ENCODE peak calls at places on chromosomes 13 and 19, in seven cellular contexts. One of them, this sample, is unnamed. For H3K4me1, the result is how much of the 10 kb centered on the place peaks cover.

GRCh38 chr13:100298116-100298681 is 209.3 kb downstream of the PCCA start:
- DNase-seq in CD8-positive, alpha-beta memory T cell: no peak
- DNase-seq in left ventricle myocardium inferior: no peak
- DNase-seq in esophagus squamous epithelium: no peak
- DNase-seq in body of pancreas: no peak
- DNase-seq in IMR-90: no peak
- DNase-seq in tibial artery: no peak
- DNase-seq in this sample: no peak

GRCh38 chr13:26075498-26075897 is 23.7 kb upstream of the SHISA2 start:
- DNase-seq in body of pancreas: no peak
- DNase-seq in CD8-positive, alpha-beta memory T cell: no peak
- DNase-seq in IMR-90: no peak
- DNase-seq in left ventricle myocardium inferior: no peak
- DNase-seq in tibial artery: no peak
- DNase-seq in esophagus squamous epithelium: no peak
- DNase-seq in this sample: no peak

GRCh38 chr13:24267283-24267682 is 42.1 kb upstream of the C1QTNF9 start:
- DNase-seq in body of pancreas: no peak
- DNase-seq in left ventricle myocardium inferior: no peak
- DNase-seq in IMR-90: no peak
- DNase-seq in CD8-positive, alpha-beta memory T cell: peak
- DNase-seq in tibial artery: no peak
- DNase-seq in esophagus squamous epithelium: no peak
- DNase-seq in this sample: no peak

GRCh38 chr13:27541386-27541785 is 78.9 kb downstream of the LNX2 start:
- DNase-seq in left ventricle myocardium inferior: no peak
- DNase-seq in body of pancreas: no peak
- DNase-seq in CD8-positive, alpha-beta memory T cell: no peak
- DNase-seq in tibial artery: no peak
- DNase-seq in IMR-90: peak
- DNase-seq in esophagus squamous epithelium: no peak
- DNase-seq in this sample: no peak

GRCh38 chr19:30318936-30319335 is 53.2 kb upstream of the ZNF536 start:
- DNase-seq in left ventricle myocardium inferior: no peak
- DNase-seq in CD8-positive, alpha-beta memory T cell: no peak
- DNase-seq in esophagus squamous epithelium: no peak
- DNase-seq in body of pancreas: no peak
- DNase-seq in IMR-90: no peak
- DNase-seq in tibial artery: no peak
- DNase-seq in this sample: no peak

GRCh38 chr13:48600374-48601364 is 53.1 kb upstream of the CYSLTR2 start:
- DNase-seq in CD8-positive, alpha-beta memory T cell: no peak
- DNase-seq in tibial artery: no peak
- DNase-seq in IMR-90: peak
- DNase-seq in body of pancreas: peak
- DNase-seq in left ventricle myocardium inferior: no peak
- DNase-seq in esophagus squamous epithelium: no peak
- DNase-seq in this sample: no peak

GRCh38 chr13:48161530-48162179 is 66.8 kb upstream of the MED4 start:
- DNase-seq in left ventricle myocardium inferior: peak
- DNase-seq in IMR-90: no peak
- DNase-seq in body of pancreas: no peak
- DNase-seq in CD8-positive, alpha-beta memory T cell: no peak
- DNase-seq in esophagus squamous epithelium: no peak
- DNase-seq in tibial artery: peak
- DNase-seq in this sample: peak

GRCh38 chr13:99572921-99573320 is 71.6 kb downstream of the TM9SF2 start:
- DNase-seq in body of pancreas: no peak
- DNase-seq in IMR-90: no peak
- DNase-seq in esophagus squamous epithelium: no peak
- DNase-seq in left ventricle myocardium inferior: no peak
- DNase-seq in tibial artery: no peak
- DNase-seq in CD8-positive, alpha-beta memory T cell: no peak
- DNase-seq in this sample: no peak

GRCh38 chr19:39173502-39173991 is 23.2 kb upstream of the NCCRP1 start:
- DNase-seq in tibial artery: no peak
- DNase-seq in body of pancreas: no peak
- DNase-seq in left ventricle myocardium inferior: no peak
- DNase-seq in IMR-90: no peak
- DNase-seq in CD8-positive, alpha-beta memory T cell: no peak
- DNase-seq in esophagus squamous epithelium: no peak
- DNase-seq in this sample: no peak

GRCh38 chr19:36771275-36772231 is 1.1 kb downstream of the ZNF850 start:
- DNase-seq in CD8-positive, alpha-beta memory T cell: no peak
- DNase-seq in body of pancreas: peak
- DNase-seq in tibial artery: peak
- DNase-seq in esophagus squamous epithelium: no peak
- DNase-seq in left ventricle myocardium inferior: peak
- DNase-seq in IMR-90: peak
- DNase-seq in this sample: peak

GRCh38 chr13:46146898-46147297 is 35.1 kb downstream of the LCP1 start:
- DNase-seq in esophagus squamous epithelium: no peak
- DNase-seq in IMR-90: no peak
- DNase-seq in CD8-positive, alpha-beta memory T cell: no peak
- DNase-seq in body of pancreas: no peak
- DNase-seq in left ventricle myocardium inferior: no peak
- DNase-seq in tibial artery: no peak
- DNase-seq in this sample: peak

GRCh38 chr19:34560229-34560628 is 78.7 kb downstream of the WTIP start:
- DNase-seq in CD8-positive, alpha-beta memory T cell: no peak
- DNase-seq in body of pancreas: no peak
- DNase-seq in IMR-90: no peak
- DNase-seq in esophagus squamous epithelium: no peak
- DNase-seq in tibial artery: no peak
- DNase-seq in left ventricle myocardium inferior: no peak
- DNase-seq in this sample: no peak

GRCh38 chr13:24274452-24274971 is 34.9 kb upstream of the C1QTNF9 start:
- DNase-seq in esophagus squamous epithelium: no peak
- DNase-seq in left ventricle myocardium inferior: peak
- DNase-seq in tibial artery: no peak
- DNase-seq in IMR-90: peak
- DNase-seq in body of pancreas: no peak
- DNase-seq in CD8-positive, alpha-beta memory T cell: peak
- DNase-seq in this sample: peak

GRCh38 chr13:106521101-106521799 is 14.2 kb downstream of the EFNB2 start:
- DNase-seq in CD8-positive, alpha-beta memory T cell: no peak
- DNase-seq in IMR-90: no peak
- DNase-seq in tibial artery: no peak
- DNase-seq in esophagus squamous epithelium: no peak
- DNase-seq in left ventricle myocardium inferior: no peak
- DNase-seq in body of pancreas: no peak
- DNase-seq in this sample: no peak
- H3K4me3 ChIP-seq in CD8-positive, alpha-beta memory T cell: no peak
- H3K4me3 ChIP-seq in IMR-90: no peak
- H3K4me3 ChIP-seq in tibial artery: no peak
- H3K4me3 ChIP-seq in esophagus squamous epithelium: no peak
- H3K4me3 ChIP-seq in left ventricle myocardium inferior: no peak
- H3K4me3 ChIP-seq in body of pancreas: no peak
- H3K4me3 ChIP-seq in this sample: no peak

GRCh38 chr13:41006296-41006695 is 12.8 kb downstream of the ELF1 start:
- DNase-seq in body of pancreas: no peak
- DNase-seq in tibial artery: no peak
- DNase-seq in esophagus squamous epithelium: no peak
- DNase-seq in CD8-positive, alpha-beta memory T cell: no peak
- DNase-seq in left ventricle myocardium inferior: no peak
- DNase-seq in IMR-90: no peak
- DNase-seq in this sample: no peak
- H3K4me1 ChIP-seq in body of pancreas: half or more
- H3K4me1 ChIP-seq in tibial artery: under half
- H3K4me1 ChIP-seq in esophagus squamous epithelium: under half
- H3K4me1 ChIP-seq in CD8-positive, alpha-beta memory T cell: half or more
- H3K4me1 ChIP-seq in left ventricle myocardium inferior: half or more
- H3K4me1 ChIP-seq in IMR-90: under half
- H3K4me1 ChIP-seq in this sample: under half

GRCh38 chr19:10112895-10113591 is 1.6 kb downstream of the P2RY11 start:
- DNase-seq in IMR-90: no peak
- DNase-seq in CD8-positive, alpha-beta memory T cell: peak
- DNase-seq in tibial artery: no peak
- DNase-seq in left ventricle myocardium inferior: no peak
- DNase-seq in body of pancreas: peak
- DNase-seq in esophagus squamous epithelium: no peak
- DNase-seq in this sample: peak
- H3K27ac ChIP-seq in IMR-90: no peak
- H3K27ac ChIP-seq in CD8-positive, alpha-beta memory T cell: peak
- H3K27ac ChIP-seq in tibial artery: no peak
- H3K27ac ChIP-seq in left ventricle myocardium inferior: peak
- H3K27ac ChIP-seq in body of pancreas: no peak
- H3K27ac ChIP-seq in esophagus squamous epithelium: no peak
- H3K27ac ChIP-seq in this sample: no peak

DNA sequence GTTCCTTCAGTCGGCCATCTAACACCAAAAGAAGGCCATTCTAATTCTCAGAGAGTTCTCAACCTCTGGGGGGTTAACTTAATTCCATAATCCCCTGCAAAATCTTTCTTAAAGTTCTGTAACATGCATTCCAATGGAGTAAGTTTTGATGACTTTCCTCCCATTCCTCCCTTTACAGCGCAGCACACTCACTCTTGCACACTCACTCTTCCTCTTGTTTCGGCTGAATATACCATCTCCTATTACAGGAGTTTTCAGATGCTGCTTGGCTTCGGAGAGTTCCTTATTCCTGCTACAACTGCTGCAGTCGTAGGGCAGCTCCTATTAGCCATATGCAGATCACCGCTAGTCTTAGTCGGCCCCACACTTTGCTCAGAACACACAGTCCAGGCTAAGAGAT is 53.6 kb downstream of the OR10H4 start:
- DNase-seq in tibial artery: no peak
- DNase-seq in CD8-positive, alpha-beta memory T cell: no peak
- DNase-seq in body of pancreas: no peak
- DNase-seq in IMR-90: peak
- DNase-seq in left ventricle myocardium inferior: no peak
- DNase-seq in esophagus squamous epithelium: no peak
- DNase-seq in this sample: no peak
- H3K4me3 ChIP-seq in tibial artery: peak
- H3K4me3 ChIP-seq in CD8-positive, alpha-beta memory T cell: peak
- H3K4me3 ChIP-seq in body of pancreas: no peak
- H3K4me3 ChIP-seq in IMR-90: peak
- H3K4me3 ChIP-seq in left ventricle myocardium inferior: peak
- H3K4me3 ChIP-seq in esophagus squamous epithelium: peak
- H3K4me3 ChIP-seq in this sample: no peak

GRCh38 chr19:19434483-19435045 is 29.1 kb downstream of the GATAD2A start:
- DNase-seq in tibial artery: peak
- DNase-seq in esophagus squamous epithelium: no peak
- DNase-seq in body of pancreas: peak
- DNase-seq in CD8-positive, alpha-beta memory T cell: no peak
- DNase-seq in IMR-90: peak
- DNase-seq in left ventricle myocardium inferior: peak
- DNase-seq in this sample: peak
- H3K4me1 ChIP-seq in tibial artery: under half
- H3K4me1 ChIP-seq in esophagus squamous epithelium: under half
- H3K4me1 ChIP-seq in body of pancreas: under half
- H3K4me1 ChIP-seq in CD8-positive, alpha-beta memory T cell: under half
- H3K4me1 ChIP-seq in IMR-90: under half
- H3K4me1 ChIP-seq in left ventricle myocardium inferior: half or more
- H3K4me1 ChIP-seq in this sample: under half

GRCh38 chr19:10285393-10285792 is 1.4 kb upstream of the ICAM4 start:
- DNase-seq in esophagus squamous epithelium: no peak
- DNase-seq in left ventricle myocardium inferior: no peak
- DNase-seq in tibial artery: no peak
- DNase-seq in IMR-90: no peak
- DNase-seq in CD8-positive, alpha-beta memory T cell: no peak
- DNase-seq in body of pancreas: no peak
- DNase-seq in this sample: no peak

GRCh38 chr19:10289167-10289835 is 451 bp upstream of the ICAM5 start:
- DNase-seq in tibial artery: no peak
- DNase-seq in body of pancreas: no peak
- DNase-seq in left ventricle myocardium inferior: no peak
- DNase-seq in esophagus squamous epithelium: no peak
- DNase-seq in CD8-positive, alpha-beta memory T cell: peak
- DNase-seq in IMR-90: peak
- DNase-seq in this sample: no peak

GRCh38 chr19:10288662-10289166 is 1.0 kb upstream of the ICAM5 start:
- DNase-seq in tibial artery: no peak
- DNase-seq in IMR-90: peak
- DNase-seq in esophagus squamous epithelium: no peak
- DNase-seq in body of pancreas: no peak
- DNase-seq in CD8-positive, alpha-beta memory T cell: no peak
- DNase-seq in left ventricle myocardium inferior: no peak
- DNase-seq in this sample: no peak

GRCh38 chr19:10284641-10285278 is 2.0 kb upstream of the ICAM4 start:
- DNase-seq in CD8-positive, alpha-beta memory T cell: no peak
- DNase-seq in IMR-90: no peak
- DNase-seq in tibial artery: no peak
- DNase-seq in body of pancreas: no peak
- DNase-seq in esophagus squamous epithelium: no peak
- DNase-seq in left ventricle myocardium inferior: no peak
- DNase-seq in this sample: no peak

GRCh38 chr19:10286803-10287737 is at the start of gene ICAM4:
- DNase-seq in esophagus squamous epithelium: no peak
- DNase-seq in tibial artery: peak
- DNase-seq in body of pancreas: no peak
- DNase-seq in CD8-positive, alpha-beta memory T cell: no peak
- DNase-seq in left ventricle myocardium inferior: peak
- DNase-seq in IMR-90: peak
- DNase-seq in this sample: peak
- H3K27ac ChIP-seq in esophagus squamous epithelium: no peak
- H3K27ac ChIP-seq in tibial artery: no peak
- H3K27ac ChIP-seq in body of pancreas: no peak
- H3K27ac ChIP-seq in CD8-positive, alpha-beta memory T cell: peak
- H3K27ac ChIP-seq in left ventricle myocardium inferior: peak
- H3K27ac ChIP-seq in IMR-90: peak
- H3K27ac ChIP-seq in this sample: no peak

DNA sequence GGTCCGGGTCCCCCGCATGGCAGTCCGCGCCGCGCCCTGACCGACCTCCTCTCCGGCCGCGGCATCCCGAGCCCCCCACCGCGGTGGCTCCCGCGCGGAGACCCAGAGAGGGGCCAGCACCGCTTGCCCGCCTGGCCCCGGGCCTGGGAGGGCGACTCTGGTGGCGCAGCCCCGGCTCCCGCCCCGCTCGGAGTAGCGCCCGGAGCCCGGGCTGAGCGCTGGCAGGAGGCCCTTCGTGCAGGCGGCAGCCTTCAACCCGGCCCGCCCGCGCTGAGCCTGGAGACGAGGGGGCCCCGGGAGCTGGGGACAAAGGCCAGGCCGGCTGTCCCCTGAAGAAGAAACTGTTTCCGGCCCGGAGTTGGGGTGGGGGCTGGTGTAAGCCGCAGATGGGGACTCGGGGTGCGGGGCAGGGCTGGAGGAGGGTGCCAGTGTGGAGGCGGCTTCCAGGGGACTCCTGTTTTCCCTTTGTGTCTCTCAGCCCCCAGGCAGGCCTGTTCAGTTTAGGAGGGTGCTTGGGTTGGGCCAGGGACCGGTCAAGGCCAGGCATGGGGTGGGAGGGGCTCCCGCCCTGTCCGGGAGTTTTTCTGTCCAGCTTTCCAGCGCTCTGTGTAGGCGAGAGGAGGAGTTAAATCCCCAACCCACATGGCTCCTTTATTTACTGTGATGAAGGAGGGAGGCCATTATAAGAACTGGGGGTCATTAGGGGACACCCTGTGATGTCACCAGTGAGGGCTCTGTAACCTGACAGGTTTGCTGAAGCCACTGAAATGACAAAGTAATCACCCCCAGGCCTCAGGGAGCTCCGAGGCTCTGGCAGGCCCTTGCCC is 967 bp downstream of the LRP3 start:
- DNase-seq in tibial artery: no peak
- DNase-seq in esophagus squamous epithelium: no peak
- DNase-seq in body of pancreas: peak
- DNase-seq in IMR-90: peak
- DNase-seq in CD8-positive, alpha-beta memory T cell: no peak
- DNase-seq in left ventricle myocardium inferior: no peak
- DNase-seq in this sample: peak
- H3K4me3 ChIP-seq in tibial artery: peak
- H3K4me3 ChIP-seq in esophagus squamous epithelium: peak
- H3K4me3 ChIP-seq in body of pancreas: peak
- H3K4me3 ChIP-seq in IMR-90: peak
- H3K4me3 ChIP-seq in CD8-positive, alpha-beta memory T cell: no peak
- H3K4me3 ChIP-seq in left ventricle myocardium inferior: peak
- H3K4me3 ChIP-seq in this sample: peak

GRCh38 chr19:46866407-46867132 is 5.8 kb downstream of the ARHGAP35 start:
- DNase-seq in tibial artery: no peak
- DNase-seq in IMR-90: no peak
- DNase-seq in body of pancreas: no peak
- DNase-seq in left ventricle myocardium inferior: no peak
- DNase-seq in esophagus squamous epithelium: no peak
- DNase-seq in CD8-positive, alpha-beta memory T cell: no peak
- DNase-seq in this sample: no peak
- H3K4me1 ChIP-seq in tibial artery: half or more
- H3K4me1 ChIP-seq in IMR-90: under half
- H3K4me1 ChIP-seq in body of pancreas: half or more
- H3K4me1 ChIP-seq in left ventricle myocardium inferior: half or more
- H3K4me1 ChIP-seq in esophagus squamous epithelium: under half
- H3K4me1 ChIP-seq in CD8-positive, alpha-beta memory T cell: under half
- H3K4me1 ChIP-seq in this sample: half or more

This sample was measured in adrenal gland.